ENCODE peak calls at places on chromosomes 4 and X, in eight cellular contexts. Z is HCT116, X is germinal center, T is amniotic stem cell, B is RPMI8226, G is NCI-H2029 treated with DMSO at 0.1 percent for 48 hours, R is K562, F is EH. P is an unnamed sample.

GRCh38 chrX:130896816-130897508 is 6.0 kb downstream of the ENOX2 start:
- DNase-seq in Z (no peak), X (no peak), T (no peak), B (no peak), G (no peak), R (no peak), F (peak), P (no peak)

GRCh38 chr4:105453550-105454201 is 20.2 kb downstream of the PPA2 start:
- DNase-seq in Z (no peak), X (no peak), T (no peak), B (no peak), G (no peak), R (no peak), F (no peak), P (no peak)

GRCh38 chr4:8848507-8849265 is 23.0 kb downstream of the HMX1 start:
- DNase-seq in Z (no peak), X (no peak), T (no peak), B (no peak), G (no peak), R (no peak), F (no peak), P (no peak)

GRCh38 chr4:152243890-152244595 is 291.8 kb downstream of the FBXW7 start:
- DNase-seq in Z (no peak), X (no peak), T (no peak), B (no peak), G (no peak), R (no peak), F (peak), P (no peak)

GRCh38 chr4:185115827-185116232 is 27.2 kb upstream of the SLC25A4 start:
- DNase-seq in Z (no peak), X (no peak), T (no peak), B (peak), G (no peak), R (peak), F (peak), P (no peak)

GRCh38 chr4:10697071-10697470 is 12.5 kb upstream of the CLNK start:
- DNase-seq in Z (no peak), X (no peak), T (no peak), B (no peak), G (peak), R (no peak), F (no peak), P (no peak)

GRCh38 chrX:125205084-125205917 is 114.4 kb upstream of the TEX13C start:
- DNase-seq in Z (no peak), X (peak), T (no peak), B (no peak), G (peak), R (peak), F (no peak), P (no peak)

GRCh38 chr4:109701566-109702399 is 1.5 kb downstream of the CASP6 start:
- DNase-seq in Z (no peak), X (no peak), T (no peak), B (peak), G (no peak), R (peak), F (peak), P (no peak)

GRCh38 chr4:130393246-130394041 is 1297.5 kb downstream of the C4orf33 start:
- DNase-seq in Z (no peak), X (no peak), T (peak), B (no peak), G (peak), R (no peak), F (peak), P (no peak)

GRCh38 chr4:37892641-37893040 is 1.8 kb downstream of the TBC1D1 start:
- DNase-seq in Z (no peak), X (peak), T (no peak), B (peak), G (no peak), R (no peak), F (no peak), P (peak)

GRCh38 chrX:47540754-47541538 is 20.1 kb upstream of the ARAF start:
- DNase-seq in Z (peak), X (no peak), T (peak), B (peak), G (peak), R (peak), F (peak), P (no peak)

GRCh38 chr4:84683065-84683464 is 100.1 kb downstream of the CDS1 start:
- DNase-seq in Z (no peak), X (no peak), T (no peak), B (no peak), G (no peak), R (no peak), F (no peak), P (no peak)